ENCODE peak calls at places on chromosomes 3 and 15, in ten cellular contexts. V is T-helper 9 cell, R is upper lobe of right lung, K is HFF-Myc, S is NCI-H1092 treated with DMSO at 0.1 percent for 48 hours, X is Caki2, Q is foreskin fibroblast, Y is NCI-H1048, F is fibroblast of mammary gland, P is cardiac muscle cell. H is an unnamed sample.

GRCh38 chr3:29440321-29441019 is 159.6 kb downstream of the RBMS3 start:
- DNase-seq in X (no peak), Y (no peak), F (no peak), R (peak; percentile 67), K (no peak), Q (no peak), S (peak; percentile 76), P (no peak), V (no peak), H (peak; percentile 42)

GRCh38 chr3:175456496-175456895 is 597.4 kb downstream of the NAALADL2 start:
- DNase-seq in P (peak; percentile 2), V (no peak), X (peak; percentile 23), F (peak; percentile 63), Q (peak; percentile 40), K (no peak), Y (no peak), R (no peak), S (no peak), H (peak; percentile 29)

GRCh38 chr15:60128710-60129109 is 124.6 kb downstream of the FOXB1 start:
- DNase-seq in P (no peak), S (no peak), V (no peak), Q (no peak), R (no peak), F (no peak), K (no peak), Y (no peak), X (no peak), H (no peak)

GRCh38 chr15:70526221-70526973 is 237.0 kb downstream of the UACA start:
- DNase-seq in K (peak; percentile 85), V (no peak), X (no peak), Q (peak; percentile 70), S (peak; percentile 96), F (peak; percentile 87), Y (peak; percentile 57), R (no peak), P (peak; percentile 53), H (peak; percentile 76)

GRCh38 chr15:55917881-55918296 is 75.5 kb downstream of the NEDD4 start:
- DNase-seq in R (no peak), V (no peak), S (peak; percentile 2), Y (peak; percentile 21), K (peak; percentile 88), X (peak; percentile 73), Q (peak; percentile 84), F (peak; percentile 93), P (peak; percentile 88), H (peak; percentile 86)

GRCh38 chr15:50108446-50108845 is 10.6 kb downstream of the ATP8B4 start:
- DNase-seq in X (no peak), Y (no peak), K (no peak), F (no peak), V (no peak), Q (no peak), P (no peak), R (no peak), S (no peak), H (no peak)

GRCh38 chr15:91469627-91470567 is 369.8 kb downstream of the SV2B start:
- DNase-seq in R (no peak), Q (no peak), K (no peak), V (peak; percentile 23), S (no peak), F (no peak), X (no peak), Y (no peak), P (no peak), H (no peak)

GRCh38 chr15:51144021-51144532 is 49.4 kb upstream of the TNFAIP8L3 start:
- DNase-seq in P (peak; percentile 90), Q (peak; percentile 55), X (peak; percentile 44), S (no peak), R (no peak), K (peak; percentile 19), F (peak; percentile 93), Y (no peak), V (no peak), H (peak; percentile 57)

H was measured in AG10803.